ENCODE peak calls at places on chromosomes 2 and 18, in nine cellular contexts. C, M, K, L, E, X, P, Q and N are unnamed samples.
A peak's percentile ranks its signal among the peaks of the same experiment; 100 is the strongest.

GRCh38 chr18:58345875-58346274 is 283.0 kb downstream of the ALPK2 start:
- DNase-seq in C (no peak), M (no peak), K (no peak), L (no peak), E (no peak), X (no peak), P (no peak), Q (no peak), N (no peak)

GRCh38 chr2:20448246-20449046 is 1.6 kb downstream of the RHOB start:
- DNase-seq in C (peak; percentile 26), M (peak; percentile 38), K (no peak), L (no peak), E (no peak), X (no peak), P (no peak), Q (no peak), N (no peak)

GRCh38 chr18:555705-556402 is 24.3 kb upstream of the CETN1 start:
- DNase-seq in C (no peak), M (no peak), K (no peak), L (no peak), E (no peak), X (no peak), P (no peak), Q (no peak), N (no peak)

GRCh38 chr18:34591920-34592444 is 118.1 kb upstream of the DTNA start:
- DNase-seq in C (no peak), M (no peak), K (no peak), L (no peak), E (no peak), X (no peak), P (no peak), Q (no peak), N (no peak)

GRCh38 chr2:116499389-116499788 is 1315.1 kb upstream of the DDX18 start:
- DNase-seq in C (no peak), M (no peak), K (peak; percentile 9), L (no peak), E (no peak), X (no peak), P (no peak), Q (no peak), N (no peak)

GRCh38 chr2:234863043-234863934 is 88.5 kb upstream of the SH3BP4 start:
- DNase-seq in C (peak; percentile 84), M (no peak), K (no peak), L (no peak), E (no peak), X (no peak), P (peak; percentile 58), Q (peak; percentile 44), N (no peak)

GRCh38 chr2:169799555-169799954 is 884 bp downstream of the SSB start:
- DNase-seq in C (peak; percentile 36), M (no peak), K (no peak), L (no peak), E (peak; percentile 33), X (peak; percentile 13), P (no peak), Q (no peak), N (no peak)

GRCh38 chr2:147456729-147457128 is 388.1 kb upstream of the ACVR2A start:
- DNase-seq in C (no peak), M (no peak), K (no peak), L (no peak), E (no peak), X (no peak), P (no peak), Q (no peak), N (no peak)

GRCh38 chr2:19504400-19505198 is 146.2 kb upstream of the OSR1 start:
- DNase-seq in C (peak; percentile 78), M (no peak), K (no peak), L (no peak), E (no peak), X (no peak), P (no peak), Q (no peak), N (no peak)

GRCh38 chr18:30712383-30712782 is 330.2 kb downstream of the DSC3 start:
- DNase-seq in C (no peak), M (no peak), K (no peak), L (no peak), E (no peak), X (no peak), P (no peak), Q (no peak), N (no peak)

GRCh38 chr18:53864758-53865157 is 359.7 kb downstream of the MBD2 start:
- DNase-seq in C (no peak), M (no peak), K (no peak), L (no peak), E (no peak), X (no peak), P (no peak), Q (no peak), N (no peak)

GRCh38 chr18:70419526-70419925 is 130.7 kb downstream of the SOCS6 start:
- DNase-seq in C (peak; percentile 69), M (no peak), K (no peak), L (no peak), E (no peak), X (no peak), P (no peak), Q (no peak), N (no peak)

GRCh38 chr2:176432439-176432838 is 163.2 kb downstream of the MTX2 start:
- DNase-seq in C (peak; percentile 30), M (no peak), K (no peak), L (no peak), E (no peak), X (no peak), P (no peak), Q (no peak), N (no peak)

GRCh38 chr2:30764021-30764800 is 43.0 kb downstream of the CAPN13 start:
- DNase-seq in C (no peak), M (no peak), K (no peak), L (no peak), E (no peak), X (no peak), P (no peak), Q (no peak), N (no peak)

GRCh38 chr2:222288590-222289279 is 10.1 kb downstream of the PAX3 start:
- DNase-seq in C (no peak), M (no peak), K (no peak), L (no peak), E (no peak), X (no peak), P (no peak), Q (no peak), N (no peak)

GRCh38 chr2:136527560-136527959 is 237.8 kb upstream of the THSD7B start:
- DNase-seq in C (no peak), M (no peak), K (no peak), L (no peak), E (peak; percentile 2), X (no peak), P (no peak), Q (no peak), N (no peak)

GRCh38 chr2:27866237-27866636 is 23.9 kb downstream of the RBKS start:
- DNase-seq in C (no peak), M (no peak), K (no peak), L (no peak), E (no peak), X (no peak), P (no peak), Q (no peak), N (no peak)

GRCh38 chr2:240300840-240301239 is 134.6 kb upstream of the GPC1 start:
- DNase-seq in C (no peak), M (no peak), K (no peak), L (no peak), E (no peak), X (no peak), P (no peak), Q (no peak), N (peak; percentile 69)

GRCh38 chr2:3485166-3485565 is 34.2 kb downstream of the ADI1 start:
- DNase-seq in C (no peak), M (no peak), K (no peak), L (no peak), E (no peak), X (no peak), P (no peak), Q (no peak), N (no peak)

GRCh38 chr2:127649684-127650040 is 3.7 kb downstream of the GPR17 start:
- DNase-seq in C (peak; percentile 83), M (peak; percentile 80), K (peak; percentile 75), L (peak; percentile 89), E (peak; percentile 71), X (peak; percentile 25), P (peak; percentile 77), Q (peak; percentile 75), N (peak; percentile 95)

GRCh38 chr2:156322103-156322671 is 10.3 kb downstream of the NR4A2 start:
- DNase-seq in C (peak; percentile 31), M (no peak), K (no peak), L (no peak), E (peak; percentile 38), X (no peak), P (no peak), Q (no peak), N (no peak)

GRCh38 chr2:100627653-100628300 is 65.0 kb downstream of the PDCL3 start:
- DNase-seq in C (no peak), M (no peak), K (no peak), L (no peak), E (no peak), X (no peak), P (no peak), Q (no peak), N (peak; percentile 64)

GRCh38 chr2:176159678-176160250 is 2.7 kb downstream of the HOXD3 start:
- DNase-seq in C (no peak), M (no peak), K (no peak), L (no peak), E (no peak), X (no peak), P (no peak), Q (no peak), N (no peak)

GRCh38 chr2:101617188-101617587 is 80.3 kb upstream of the MAP4K4 start:
- DNase-seq in C (peak; percentile 82), M (no peak), K (no peak), L (no peak), E (no peak), X (peak; percentile 32), P (no peak), Q (no peak), N (no peak)

GRCh38 chr2:204180671-204181070 is 244.1 kb downstream of the ICOS start:
- DNase-seq in C (no peak), M (no peak), K (peak; percentile 10), L (no peak), E (no peak), X (no peak), P (no peak), Q (no peak), N (no peak)

GRCh38 chr2:98502556-98503335 is 58.1 kb downstream of the INPP4A start:
- DNase-seq in C (peak; percentile 50), M (no peak), K (no peak), L (no peak), E (no peak), X (peak; percentile 62), P (no peak), Q (no peak), N (no peak)

GRCh38 chr2:121897335-121897970 is 142.0 kb downstream of the TSN start:
- DNase-seq in C (peak; percentile 3), M (no peak), K (no peak), L (no peak), E (peak; percentile 8), X (no peak), P (no peak), Q (no peak), N (no peak)

GRCh38 chr2:75605770-75606535 is 40.6 kb upstream of the MRPL19 start:
- DNase-seq in C (peak; percentile 88), M (peak; percentile 58), K (no peak), L (no peak), E (no peak), X (peak; percentile 98), P (no peak), Q (no peak), N (no peak)

GRCh38 chr2:12488365-12488972 is 228.3 kb upstream of the TRIB2 start:
- DNase-seq in C (no peak), M (no peak), K (no peak), L (no peak), E (peak; percentile 87), X (no peak), P (no peak), Q (no peak), N (no peak)

GRCh38 chr2:72173640-72174321 is 26.1 kb upstream of the CYP26B1 start:
- DNase-seq in C (peak; percentile 35), M (no peak), K (no peak), L (no peak), E (no peak), X (no peak), P (no peak), Q (no peak), N (no peak)

GRCh38 chr18:75405341-75405740 is 22.2 kb downstream of the SMIM21 start:
- DNase-seq in C (no peak), M (no peak), K (no peak), L (no peak), E (no peak), X (no peak), P (no peak), Q (no peak), N (no peak)